ENCODE peak calls at places on chromosomes 11 and 22, in nine cellular contexts. X, S, F, G, O, U, Y, N and P are unnamed samples.

GRCh38 chr11:12675951-12676711 is 1.9 kb downstream of the TEAD1 start:
- DNase-seq in X (no peak), S (no peak), F (no peak), G (no peak), O (no peak), U (no peak), Y (no peak), N (no peak), P (no peak)

GRCh38 chr11:89175796-89176195 is 1.9 kb upstream of the TYR start:
- DNase-seq in X (no peak), S (no peak), F (no peak), G (no peak), O (no peak), U (no peak), Y (no peak), N (no peak), P (no peak)

GRCh38 chr11:36699271-36699670 is 101.2 kb upstream of the RAG2 start:
- DNase-seq in X (no peak), S (no peak), F (no peak), G (no peak), O (no peak), U (no peak), Y (no peak), N (no peak), P (no peak)

GRCh38 chr11:78725200-78725599 is 150.5 kb upstream of the NARS2 start:
- DNase-seq in X (no peak), S (no peak), F (no peak), G (no peak), O (no peak), U (no peak), Y (no peak), N (no peak), P (no peak)

GRCh38 chr11:32428665-32429293 is 6.6 kb downstream of the WT1 start:
- DNase-seq in X (no peak), S (no peak), F (no peak), G (no peak), O (no peak), U (no peak), Y (no peak), N (no peak), P (no peak)

GRCh38 chr11:58626915-58627483 is 4.5 kb downstream of the CNTF start:
- DNase-seq in X (no peak), S (no peak), F (no peak), G (no peak), O (no peak), U (no peak), Y (no peak), N (no peak), P (no peak)

GRCh38 chr11:70477607-70478006 is 79.3 kb downstream of the CTTN start:
- DNase-seq in X (no peak), S (peak; percentile 22), F (peak; percentile 40), G (peak; percentile 22), O (no peak), U (no peak), Y (no peak), N (no peak), P (peak; percentile 35)

GRCh38 chr22:38868286-38868721 is 3.7 kb downstream of the CBX6 start:
- DNase-seq in X (no peak), S (peak; percentile 14), F (no peak), G (peak; percentile 41), O (no peak), U (no peak), Y (no peak), N (no peak), P (no peak)

GRCh38 chr11:73597340-73597955 is 464 bp downstream of the FAM168A start:
- DNase-seq in X (no peak), S (no peak), F (no peak), G (no peak), O (peak; percentile 32), U (no peak), Y (peak; percentile 7), N (no peak), P (no peak)

GRCh38 chr11:115164774-115165173 is 339.4 kb downstream of the CADM1 start:
- DNase-seq in X (no peak), S (no peak), F (no peak), G (no peak), O (no peak), U (no peak), Y (no peak), N (no peak), P (no peak)

GRCh38 chr11:96161271-96162089 is 181.5 kb downstream of the MAML2 start:
- DNase-seq in X (no peak), S (no peak), F (no peak), G (no peak), O (no peak), U (no peak), Y (no peak), N (no peak), P (no peak)

GRCh38 chr11:8223513-8223899 is 40.2 kb downstream of the LMO1 start:
- DNase-seq in X (no peak), S (peak; percentile 29), F (no peak), G (no peak), O (no peak), U (peak; percentile 58), Y (no peak), N (no peak), P (no peak)

GRCh38 chr11:122104381-122104780 is 11.6 kb downstream of the BLID start:
- DNase-seq in X (no peak), S (no peak), F (no peak), G (no peak), O (no peak), U (no peak), Y (no peak), N (no peak), P (no peak)

GRCh38 chr11:122105009-122105828 is 10.8 kb downstream of the BLID start:
- DNase-seq in X (no peak), S (no peak), F (no peak), G (no peak), O (no peak), U (no peak), Y (no peak), N (peak; percentile 32), P (no peak)

GRCh38 chr11:122101625-122102291 is 14.3 kb downstream of the BLID start:
- DNase-seq in X (peak; percentile 75), S (no peak), F (peak; percentile 72), G (peak; percentile 53), O (no peak), U (no peak), Y (peak; percentile 24), N (no peak), P (peak; percentile 66)

GRCh38 chr11:122102426-122102825 is 13.6 kb downstream of the BLID start:
- DNase-seq in X (no peak), S (no peak), F (no peak), G (no peak), O (no peak), U (no peak), Y (no peak), N (no peak), P (no peak)

GRCh38 chr11:122103366-122103765 is 12.6 kb downstream of the BLID start:
- DNase-seq in X (no peak), S (no peak), F (no peak), G (no peak), O (no peak), U (no peak), Y (no peak), N (no peak), P (no peak)
- H3K4me1 ChIP-seq in X (no peaks in the 10 kb centered on the region), S (peaks cover 13% of the 10 kb centered on the region), F (no peaks in the 10 kb centered on the region), G (no peaks in the 10 kb centered on the region), O (peaks cover 2% of the 10 kb centered on the region), U (peaks cover 7% of the 10 kb centered on the region), Y (no peaks in the 10 kb centered on the region), N (peaks cover 73% of the 10 kb centered on the region), P (peaks cover 3% of the 10 kb centered on the region)

GRCh38 chr22:19775496-19776325 is 15.1 kb downstream of the TBX1 start:
- DNase-seq in X (peak; percentile 7), S (no peak), F (peak; percentile 66), G (peak; percentile 34), O (no peak), U (peak; percentile 64), Y (no peak), N (no peak), P (peak; percentile 7)

GRCh38 chr22:19779685-19780268 is 19.2 kb downstream of the TBX1 start:
- DNase-seq in X (no peak), S (no peak), F (peak; percentile 30), G (no peak), O (no peak), U (peak; percentile 56), Y (no peak), N (no peak), P (no peak)

GRCh38 chr22:19782533-19782932 is 22.0 kb downstream of the TBX1 start:
- DNase-seq in X (no peak), S (no peak), F (peak; percentile 27), G (no peak), O (no peak), U (peak; percentile 20), Y (no peak), N (no peak), P (no peak)

GRCh38 chr22:19776433-19777031 is 16.0 kb downstream of the TBX1 start:
- DNase-seq in X (peak; percentile 10), S (no peak), F (peak; percentile 63), G (peak; percentile 46), O (no peak), U (peak; percentile 58), Y (no peak), N (no peak), P (peak; percentile 6)

GRCh38 chr22:19779011-19779421 is 18.4 kb downstream of the TBX1 start:
- DNase-seq in X (peak; percentile 8), S (no peak), F (peak; percentile 24), G (peak; percentile 33), O (no peak), U (peak; percentile 32), Y (no peak), N (no peak), P (no peak)
- H3K36me3 ChIP-seq in X (no peaks in the 10 kb centered on the region), S (no peaks in the 10 kb centered on the region), F (no peaks in the 10 kb centered on the region), G (no peaks in the 10 kb centered on the region), O (no peaks in the 10 kb centered on the region), U (no peaks in the 10 kb centered on the region), Y (no peaks in the 10 kb centered on the region), N (no peaks in the 10 kb centered on the region), P (no peaks in the 10 kb centered on the region)

GRCh38 chr11:93689166-93689734 is 27.8 kb downstream of the CEP295 start:
- DNase-seq in X (no peak), S (no peak), F (no peak), G (no peak), O (no peak), U (no peak), Y (no peak), N (no peak), P (no peak)

GRCh38 chr11:93694586-93694985 is 33.1 kb downstream of the CEP295 start:
- DNase-seq in X (no peak), S (no peak), F (no peak), G (no peak), O (no peak), U (no peak), Y (no peak), N (no peak), P (no peak)

GRCh38 chr11:93694109-93694508 is 32.6 kb downstream of the CEP295 start:
- DNase-seq in X (no peak), S (no peak), F (no peak), G (no peak), O (no peak), U (no peak), Y (no peak), N (no peak), P (no peak)
- TF ChIP-seq CTCF in X (no peak), S (no peak), F (no peak), G (no peak), O (no peak), U (no peak), Y (peak; percentile 25), N (peak; percentile 39), P (peak; percentile 25)

DNA sequence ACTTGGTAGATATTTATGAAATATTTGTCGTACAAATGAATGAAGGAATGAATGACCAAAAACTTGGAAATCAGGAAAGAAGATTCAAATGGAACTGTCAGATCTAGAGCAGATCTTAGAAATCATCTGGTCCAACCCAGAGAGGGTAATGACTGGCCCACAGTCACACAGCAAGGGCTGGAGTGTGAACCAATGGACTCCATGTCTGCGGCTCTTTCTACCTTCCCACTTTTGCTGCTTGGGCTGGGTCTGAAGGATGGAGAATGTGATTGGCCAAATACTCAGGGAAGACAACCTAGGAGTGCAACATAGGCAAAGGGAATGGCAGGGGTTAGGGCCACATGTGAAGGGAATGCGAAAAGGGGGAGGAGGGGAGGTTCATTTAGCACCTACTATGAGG is 5.8 kb upstream of the DGKZ start:
- DNase-seq in X (no peak), S (no peak), F (no peak), G (no peak), O (no peak), U (no peak), Y (no peak), N (no peak), P (no peak)
- H3K4me1 ChIP-seq in X (peaks cover 7% of the 10 kb centered on the region), S (peaks cover 84% of the 10 kb centered on the region), F (peaks cover 26% of the 10 kb centered on the region), G (peaks cover 4% of the 10 kb centered on the region), O (peaks cover 15% of the 10 kb centered on the region), U (peaks cover 41% of the 10 kb centered on the region), Y (peaks cover 10% of the 10 kb centered on the region), N (no peaks in the 10 kb centered on the region), P (no peaks in the 10 kb centered on the region)